ENCODE peak calls at places on chromosomes 4 and X, in five cellular contexts. One of them, this sample, is unnamed.

GRCh38 chr4:124429746-124430250 is 282.7 kb downstream of the ANKRD50 start:
- DNase-seq in K562: no peak
- DNase-seq in SK-N-SH: no peak
- DNase-seq in A549: no peak
- DNase-seq in GM12878: no peak
- DNase-seq in this sample: no peak

GRCh38 chrX:103293118-103293517 is 16.6 kb upstream of the TCEAL5 start:
- DNase-seq in K562: no peak
- DNase-seq in GM12878: no peak
- DNase-seq in A549: no peak
- DNase-seq in SK-N-SH: no peak
- DNase-seq in this sample: no peak

GRCh38 chr4:136863756-136864155 is 668.5 kb downstream of the PCDH18 start:
- DNase-seq in GM12878: no peak
- DNase-seq in A549: no peak
- DNase-seq in K562: no peak
- DNase-seq in SK-N-SH: no peak
- DNase-seq in this sample: peak

GRCh38 chr4:24557036-24558022 is 27.0 kb downstream of the DHX15 start:
- DNase-seq in A549: no peak
- DNase-seq in SK-N-SH: no peak
- DNase-seq in GM12878: no peak
- DNase-seq in K562: no peak
- DNase-seq in this sample: peak

GRCh38 chr4:40325406-40326019 is 9.6 kb upstream of the CHRNA9 start:
- DNase-seq in K562: peak
- DNase-seq in GM12878: no peak
- DNase-seq in SK-N-SH: peak
- DNase-seq in A549: peak
- DNase-seq in this sample: peak

GRCh38 chr4:7595883-7596535 is 161.3 kb upstream of the PSAPL1 start:
- DNase-seq in K562: no peak
- DNase-seq in A549: no peak
- DNase-seq in SK-N-SH: no peak
- DNase-seq in GM12878: no peak
- DNase-seq in this sample: no peak

GRCh38 chr4:113222006-113222405 is 172.6 kb downstream of the ANK2 start:
- DNase-seq in A549: no peak
- DNase-seq in SK-N-SH: no peak
- DNase-seq in K562: no peak
- DNase-seq in GM12878: no peak
- DNase-seq in this sample: peak

GRCh38 chrX:103002576-103002975 is 61.4 kb downstream of the BEX1 start:
- DNase-seq in K562: no peak
- DNase-seq in SK-N-SH: no peak
- DNase-seq in A549: no peak
- DNase-seq in GM12878: no peak
- DNase-seq in this sample: no peak

GRCh38 chr4:142579483-142579882 is 266.6 kb downstream of the INPP4B start:
- DNase-seq in SK-N-SH: no peak
- DNase-seq in A549: no peak
- DNase-seq in GM12878: no peak
- DNase-seq in K562: no peak
- DNase-seq in this sample: no peak

GRCh38 chr4:182324282-182324681 is 81.1 kb downstream of the TENM3 start:
- DNase-seq in SK-N-SH: no peak
- DNase-seq in GM12878: no peak
- DNase-seq in K562: no peak
- DNase-seq in A549: no peak
- DNase-seq in this sample: no peak

GRCh38 chr4:75939890-75940691 is 722 bp downstream of the NAAA start:
- DNase-seq in K562: peak
- DNase-seq in A549: peak
- DNase-seq in SK-N-SH: peak
- DNase-seq in GM12878: no peak
- DNase-seq in this sample: peak

GRCh38 chrX:72621619-72622485 is 49.2 kb upstream of the HDAC8 start:
- DNase-seq in GM12878: peak
- DNase-seq in A549: peak
- DNase-seq in SK-N-SH: no peak
- DNase-seq in K562: no peak
- DNase-seq in this sample: peak

GRCh38 chr4:150972592-150972991 is 42.5 kb downstream of the LRBA start:
- DNase-seq in GM12878: no peak
- DNase-seq in K562: no peak
- DNase-seq in A549: no peak
- DNase-seq in SK-N-SH: no peak
- DNase-seq in this sample: peak

GRCh38 chrX:39242187-39242586 is 440.9 kb downstream of the MID1IP1 start:
- DNase-seq in A549: peak
- DNase-seq in GM12878: no peak
- DNase-seq in SK-N-SH: peak
- DNase-seq in K562: peak
- DNase-seq in this sample: no peak

GRCh38 chr4:82599336-82599735 is 37.5 kb upstream of the TMEM150C start:
- DNase-seq in SK-N-SH: no peak
- DNase-seq in K562: peak
- DNase-seq in GM12878: no peak
- DNase-seq in A549: no peak
- DNase-seq in this sample: no peak

GRCh38 chrX:132636080-132636479 is 147.2 kb upstream of the MBNL3 start:
- DNase-seq in GM12878: no peak
- DNase-seq in A549: no peak
- DNase-seq in SK-N-SH: no peak
- DNase-seq in K562: no peak
- DNase-seq in this sample: no peak

GRCh38 chr4:67126115-67126514 is 419.2 kb downstream of the CENPC start:
- DNase-seq in SK-N-SH: no peak
- DNase-seq in GM12878: no peak
- DNase-seq in K562: no peak
- DNase-seq in A549: no peak
- DNase-seq in this sample: no peak

GRCh38 chr4:64272432-64272831 is 136.8 kb downstream of the TECRL start:
- DNase-seq in SK-N-SH: no peak
- DNase-seq in GM12878: no peak
- DNase-seq in K562: no peak
- DNase-seq in A549: no peak
- DNase-seq in this sample: no peak

GRCh38 chr4:57162499-57163019 is 52.4 kb upstream of the IGFBP7 start:
- DNase-seq in A549: no peak
- DNase-seq in K562: no peak
- DNase-seq in SK-N-SH: no peak
- DNase-seq in GM12878: no peak
- DNase-seq in this sample: no peak

GRCh38 chrX:102840871-102841705 is 96.0 kb upstream of the RAB40AL start:
- DNase-seq in GM12878: no peak
- DNase-seq in SK-N-SH: no peak
- DNase-seq in K562: peak
- DNase-seq in A549: no peak
- DNase-seq in this sample: peak

GRCh38 chrX:107541244-107541643 is 87.1 kb upstream of the PRPS1 start:
- DNase-seq in A549: no peak
- DNase-seq in GM12878: no peak
- DNase-seq in SK-N-SH: no peak
- DNase-seq in K562: no peak
- DNase-seq in this sample: peak

GRCh38 chr4:91488946-91489345 is 814.8 kb upstream of the GRID2 start:
- DNase-seq in K562: no peak
- DNase-seq in GM12878: no peak
- DNase-seq in SK-N-SH: no peak
- DNase-seq in A549: no peak
- DNase-seq in this sample: no peak

GRCh38 chrX:77160301-77160700 is 286.9 kb upstream of the FGF16 start:
- DNase-seq in A549: no peak
- DNase-seq in K562: no peak
- DNase-seq in GM12878: no peak
- DNase-seq in SK-N-SH: no peak
- DNase-seq in this sample: no peak

GRCh38 chr4:8768357-8768999 is 103.2 kb downstream of the HMX1 start:
- DNase-seq in K562: no peak
- DNase-seq in GM12878: no peak
- DNase-seq in SK-N-SH: peak
- DNase-seq in A549: no peak
- DNase-seq in this sample: no peak

GRCh38 chr4:141028024-141028529 is 105.2 kb downstream of the RNF150 start:
- DNase-seq in SK-N-SH: peak
- DNase-seq in A549: no peak
- DNase-seq in K562: no peak
- DNase-seq in GM12878: no peak
- DNase-seq in this sample: peak

GRCh38 chr4:1204828-1205591 is 32.6 kb upstream of the SPON2 start:
- DNase-seq in GM12878: no peak
- DNase-seq in K562: no peak
- DNase-seq in A549: no peak
- DNase-seq in SK-N-SH: peak
- DNase-seq in this sample: no peak

GRCh38 chrX:104863466-104863865 is 297.5 kb downstream of the IL1RAPL2 start:
- DNase-seq in K562: no peak
- DNase-seq in A549: no peak
- DNase-seq in GM12878: no peak
- DNase-seq in SK-N-SH: no peak
- DNase-seq in this sample: no peak

GRCh38 chrX:104864296-104864695 is 298.3 kb downstream of the IL1RAPL2 start:
- DNase-seq in SK-N-SH: no peak
- DNase-seq in K562: no peak
- DNase-seq in GM12878: no peak
- DNase-seq in A549: no peak
- DNase-seq in this sample: no peak
- TF ChIP-seq RCOR1 in SK-N-SH: no peak
- TF ChIP-seq RCOR1 in K562: no peak
- TF ChIP-seq RCOR1 in GM12878: no peak
- TF ChIP-seq RCOR1 in A549: no peak
- TF ChIP-seq RCOR1 in this sample: no peak

DNA sequence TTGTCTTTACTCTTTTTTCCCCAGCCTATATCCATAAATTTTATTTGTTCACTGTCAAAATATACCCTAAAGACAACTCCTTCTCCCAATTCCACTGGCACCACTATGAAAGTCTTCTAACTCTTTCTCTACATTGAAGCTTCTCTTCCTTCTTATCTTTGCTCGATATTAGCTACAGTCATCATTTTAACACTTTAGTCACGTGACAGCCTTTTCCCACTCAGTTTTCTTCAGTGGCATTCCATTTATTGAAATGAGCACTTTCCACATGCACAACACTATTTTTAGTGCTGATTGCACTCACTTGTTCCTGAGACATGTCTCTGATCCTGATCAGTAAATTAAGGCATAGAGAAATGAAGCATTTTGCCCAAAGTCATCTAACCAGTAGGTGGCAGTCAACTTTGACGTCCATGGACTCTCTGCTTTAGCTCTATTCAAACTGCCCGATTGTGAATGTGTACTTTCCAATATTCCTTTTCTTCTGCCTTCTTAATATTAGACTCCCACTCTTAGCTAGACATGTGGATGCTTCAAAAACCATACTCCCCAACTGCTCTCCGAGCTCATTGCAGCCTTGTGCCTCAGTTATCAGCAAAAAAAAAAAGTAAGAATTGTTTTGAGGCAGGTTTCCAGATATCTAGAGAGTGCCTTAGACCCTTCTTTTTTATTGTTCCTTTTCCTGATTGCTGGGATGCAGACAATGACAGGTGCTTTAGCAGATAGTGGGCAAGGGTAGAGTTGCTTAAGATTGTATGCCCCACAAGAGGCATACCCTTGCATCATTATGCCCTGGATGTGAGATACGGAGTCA is 394.4 kb upstream of the ADGRL3 start:
- DNase-seq in A549: no peak
- DNase-seq in SK-N-SH: peak
- DNase-seq in GM12878: no peak
- DNase-seq in K562: peak
- DNase-seq in this sample: peak
- TF ChIP-seq CTCF in A549: no peak
- TF ChIP-seq CTCF in SK-N-SH: peak
- TF ChIP-seq CTCF in GM12878: peak
- TF ChIP-seq CTCF in K562: no peak
- TF ChIP-seq CTCF in this sample: peak

GRCh38 chrX:138191998-138192397 is 519.5 kb downstream of the FGF13 start:
- DNase-seq in A549: no peak
- DNase-seq in GM12878: no peak
- DNase-seq in K562: peak
- DNase-seq in SK-N-SH: peak
- DNase-seq in this sample: peak
- TF ChIP-seq RCOR1 in A549: no peak
- TF ChIP-seq RCOR1 in GM12878: no peak
- TF ChIP-seq RCOR1 in K562: no peak
- TF ChIP-seq RCOR1 in SK-N-SH: no peak
- TF ChIP-seq RCOR1 in this sample: no peak

DNA sequence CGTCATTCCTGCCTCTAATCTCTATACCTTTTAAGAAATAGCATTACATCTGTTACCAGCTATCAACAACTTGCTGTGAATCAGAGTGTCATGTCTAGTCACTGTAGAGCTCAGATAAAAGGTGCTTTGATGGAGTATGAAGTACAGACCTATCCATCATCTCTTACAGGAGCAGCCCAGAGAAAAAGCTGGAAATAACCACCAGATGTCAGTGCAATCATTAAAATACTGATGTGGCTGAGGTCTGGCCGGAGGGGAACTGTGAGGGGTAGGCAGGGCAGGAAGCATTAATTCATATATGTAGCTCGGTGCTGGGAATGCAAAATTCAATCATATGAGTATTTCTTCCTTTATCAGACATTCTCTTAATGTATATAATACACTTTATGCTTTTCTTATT is 100.6 kb downstream of the AKAP4 start:
- DNase-seq in A549: peak
- DNase-seq in SK-N-SH: peak
- DNase-seq in GM12878: no peak
- DNase-seq in K562: peak
- DNase-seq in this sample: no peak
- TF ChIP-seq CTCF in A549: peak
- TF ChIP-seq CTCF in SK-N-SH: peak
- TF ChIP-seq CTCF in GM12878: no peak
- TF ChIP-seq CTCF in K562: peak
- TF ChIP-seq CTCF in this sample: peak

GRCh38 chr4:87589531-87589930 is 18.8 kb upstream of the DSPP start:
- DNase-seq in SK-N-SH: no peak
- DNase-seq in A549: no peak
- DNase-seq in K562: no peak
- DNase-seq in GM12878: no peak
- DNase-seq in this sample: peak
- TF ChIP-seq RCOR1 in SK-N-SH: no peak
- TF ChIP-seq RCOR1 in A549: no peak
- TF ChIP-seq RCOR1 in K562: no peak
- TF ChIP-seq RCOR1 in GM12878: no peak
- TF ChIP-seq RCOR1 in this sample: no peak

This sample was measured in IMR-90.